ENCODE peak calls at places on chromosomes 7 and 10, in five cellular contexts. S is stomach, J is HCT116, F is NB4, C is GM12892. B is an unnamed sample.
A peak's percentile ranks its signal among the peaks of the same experiment; 100 is the strongest.

GRCh38 chr10:5692476-5693358 is 8.1 kb downstream of the TASOR2 start:
- DNase-seq in S (peak; percentile 63), J (no peak), F (no peak), C (peak; percentile 46), B (peak; percentile 80)

GRCh38 chr7:139730746-139731612 is 46.8 kb downstream of the HIPK2 start:
- DNase-seq in S (peak; percentile 65), J (no peak), F (peak; percentile 76), C (no peak), B (no peak)

GRCh38 chr10:128924918-128925317 is 542.1 kb upstream of the MGMT start:
- DNase-seq in S (no peak), J (no peak), F (no peak), C (no peak), B (no peak)

GRCh38 chr7:137492889-137493288 is 149.4 kb upstream of the PTN start:
- DNase-seq in S (no peak), J (no peak), F (no peak), C (no peak), B (no peak)

GRCh38 chr10:77811831-77812430 is 114.6 kb downstream of the DLG5 start:
- DNase-seq in S (no peak), J (no peak), F (no peak), C (no peak), B (no peak)

GRCh38 chr10:31706464-31706863 is 222.2 kb downstream of the ARHGAP12 start:
- DNase-seq in S (no peak), J (no peak), F (peak; percentile 7), C (no peak), B (no peak)

GRCh38 chr10:114893248-114893647 is 44.7 kb upstream of the TRUB1 start:
- DNase-seq in S (no peak), J (peak; percentile 55), F (peak; percentile 21), C (no peak), B (peak; percentile 18)

GRCh38 chr7:75928600-75928939 is 13.6 kb downstream of the POR start:
- DNase-seq in S (no peak), J (no peak), F (no peak), C (no peak), B (no peak)

GRCh38 chr10:80050752-80051151 is 27.7 kb upstream of the TMEM254 start:
- DNase-seq in S (no peak), J (no peak), F (no peak), C (no peak), B (no peak)

GRCh38 chr10:76388321-76388720 is 956.9 kb downstream of the LRMDA start:
- DNase-seq in S (no peak), J (no peak), F (no peak), C (no peak), B (no peak)

GRCh38 chr7:150322833-150323681 is at the start of the genes ACTR3C and LRRC61:
- DNase-seq in S (peak; percentile 75), J (no peak), F (peak; percentile 57), C (no peak), B (peak; percentile 66)

GRCh38 chr7:130741336-130741995 is 7.5 kb upstream of the KLF14 start:
- DNase-seq in S (no peak), J (no peak), F (peak; percentile 39), C (no peak), B (no peak)

GRCh38 chr10:3036155-3036554 is 31.2 kb upstream of the PFKP start:
- DNase-seq in S (no peak), J (no peak), F (no peak), C (no peak), B (no peak)

GRCh38 chr7:92051655-92052054 is 82.6 kb downstream of the CYP51A1 start:
- DNase-seq in S (no peak), J (no peak), F (no peak), C (no peak), B (no peak)

GRCh38 chr10:5468262-5469106 is 30.9 kb downstream of the CALML5 start:
- DNase-seq in S (no peak), J (no peak), F (no peak), C (no peak), B (no peak)

GRCh38 chr10:132681858-132682755 is 103.8 kb downstream of the NKX6-2 start:
- DNase-seq in S (no peak), J (no peak), F (no peak), C (no peak), B (no peak)

GRCh38 chr7:6221340-6222319 is 50.8 kb downstream of the CYTH3 start:
- DNase-seq in S (no peak), J (no peak), F (peak; percentile 86), C (no peak), B (peak; percentile 60)

GRCh38 chr10:132392811-132393694 is 3.9 kb upstream of the PWWP2B start:
- DNase-seq in S (no peak), J (no peak), F (peak; percentile 61), C (no peak), B (no peak)

GRCh38 chr7:144656960-144657359 is 178.9 kb downstream of the TPK1 start:
- DNase-seq in S (no peak), J (no peak), F (peak; percentile 31), C (no peak), B (no peak)

GRCh38 chr7:12370249-12370648 is 33.4 kb downstream of the VWDE start:
- DNase-seq in S (no peak), J (no peak), F (no peak), C (no peak), B (no peak)

GRCh38 chr10:86294346-86295265 is 72.0 kb downstream of the GRID1 start:
- DNase-seq in S (peak; percentile 14), J (no peak), F (no peak), C (no peak), B (no peak)

GRCh38 chr7:77368974-77369373 is 47.2 kb downstream of the GSAP start:
- DNase-seq in S (no peak), J (peak; percentile 4), F (peak; percentile 57), C (no peak), B (no peak)

GRCh38 chr7:44244282-44244681 is 43.5 kb downstream of the YKT6 start:
- DNase-seq in S (no peak), J (no peak), F (peak; percentile 52), C (peak; percentile 73), B (peak; percentile 44)

GRCh38 chr10:58384095-58384494 is 1.1 kb upstream of the TFAM start:
- DNase-seq in S (no peak), J (no peak), F (peak; percentile 86), C (no peak), B (peak; percentile 36)

GRCh38 chr7:69893915-69894314 is 295.6 kb downstream of the AUTS2 start:
- DNase-seq in S (no peak), J (no peak), F (peak; percentile 55), C (no peak), B (peak; percentile 23)

GRCh38 chr7:40329601-40330153 is 194.9 kb downstream of the SUGCT start:
- DNase-seq in S (no peak), J (peak; percentile 41), F (peak; percentile 69), C (no peak), B (peak; percentile 61)

GRCh38 chr7:14839307-14839706 is 63.2 kb downstream of the DGKB start:
- DNase-seq in S (no peak), J (no peak), F (no peak), C (no peak), B (no peak)

GRCh38 chr10:98209441-98209840 is 58.6 kb downstream of the LOXL4 start:
- DNase-seq in S (no peak), J (no peak), F (no peak), C (no peak), B (no peak)

GRCh38 chr7:104156842-104157277 is 51.0 kb downstream of the ORC5 start:
- DNase-seq in S (no peak), J (peak; percentile 23), F (peak; percentile 49), C (no peak), B (peak; percentile 27)

GRCh38 chr10:92809845-92810244 is 38.5 kb upstream of the EXOC6 start:
- DNase-seq in S (no peak), J (no peak), F (no peak), C (no peak), B (no peak)

GRCh38 chr7:96285579-96285978 is 36.3 kb downstream of the SLC25A13 start:
- DNase-seq in S (no peak), J (no peak), F (peak; percentile 21), C (no peak), B (no peak)

GRCh38 chr10:80472234-80473095 is 18.4 kb downstream of the TSPAN14 start:
- DNase-seq in S (no peak), J (no peak), F (no peak), C (no peak), B (no peak)

DNA sequence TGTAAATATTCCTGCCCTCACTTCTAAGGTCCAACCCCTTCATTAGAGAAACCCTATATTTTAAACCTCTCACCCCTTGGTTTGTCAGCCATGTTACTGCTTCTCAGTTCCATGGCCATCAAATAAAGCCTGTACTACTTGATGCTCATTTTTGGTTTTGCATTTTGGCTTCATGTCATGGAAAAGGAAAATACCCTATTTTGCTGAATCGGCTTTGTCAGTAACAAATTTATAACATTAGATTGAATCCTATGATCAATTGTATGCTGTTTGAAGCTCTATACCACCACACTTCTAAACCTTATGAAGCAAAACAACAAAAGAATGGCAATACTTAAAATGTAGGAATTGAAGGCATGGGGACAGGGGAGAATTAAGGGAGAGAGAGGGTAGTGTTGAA is 333.1 kb downstream of the ETV1 start:
- DNase-seq in S (no peak), J (no peak), F (no peak), C (no peak), B (no peak)
- TF ChIP-seq POLR2A in S (no peak), J (no peak), F (no peak), C (no peak), B (no peak)

DNA sequence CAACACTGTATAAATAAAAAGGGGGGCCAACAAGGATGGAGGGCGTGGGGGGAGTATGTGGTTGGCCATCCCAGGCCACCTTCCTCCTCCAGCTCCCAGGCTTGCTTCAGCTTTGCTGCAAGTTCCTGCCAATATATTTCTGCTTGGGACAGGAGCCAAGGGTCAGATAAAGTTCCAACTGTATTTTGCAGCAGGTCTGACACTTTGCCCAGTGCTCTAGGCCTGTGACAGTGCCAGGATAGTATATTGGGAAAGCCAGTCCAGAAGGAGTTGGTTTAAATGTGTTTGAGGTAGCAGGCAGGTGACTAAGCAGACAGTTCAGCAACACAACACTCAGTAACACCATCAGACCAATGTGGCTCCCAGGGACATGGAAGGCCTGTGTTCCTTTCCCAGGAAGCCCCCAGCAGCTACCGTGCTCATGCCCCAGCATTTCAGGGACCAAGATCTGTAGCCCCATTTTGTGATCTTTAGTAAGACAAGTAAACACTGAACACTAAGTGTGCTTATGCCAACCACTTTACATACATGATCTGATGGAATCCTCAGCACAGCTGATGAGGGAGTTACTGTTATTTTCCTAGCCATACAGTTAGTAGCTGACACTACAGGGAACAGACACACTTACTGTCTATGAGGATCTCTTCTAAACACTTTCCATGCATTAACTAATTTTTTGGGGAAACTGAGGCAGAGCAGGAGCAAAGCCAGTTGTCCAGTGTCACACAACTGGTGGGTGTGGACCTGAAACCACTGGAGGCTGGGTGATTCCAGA is 38.9 kb downstream of the DNAJB12 start:
- DNase-seq in S (peak; percentile 89), J (no peak), F (peak; percentile 49), C (no peak), B (peak; percentile 43)
- TF ChIP-seq POLR2A in S (no peak), J (peak; percentile 31), F (no peak), C (no peak), B (no peak)

GRCh38 chr7:16421333-16422099 is at the start of gene CRPPA:
- DNase-seq in S (no peak), J (no peak), F (peak; percentile 77), C (no peak), B (peak; percentile 82)
- TF ChIP-seq POLR2A in S (no peak), J (no peak), F (no peak), C (no peak), B (no peak)

DNA sequence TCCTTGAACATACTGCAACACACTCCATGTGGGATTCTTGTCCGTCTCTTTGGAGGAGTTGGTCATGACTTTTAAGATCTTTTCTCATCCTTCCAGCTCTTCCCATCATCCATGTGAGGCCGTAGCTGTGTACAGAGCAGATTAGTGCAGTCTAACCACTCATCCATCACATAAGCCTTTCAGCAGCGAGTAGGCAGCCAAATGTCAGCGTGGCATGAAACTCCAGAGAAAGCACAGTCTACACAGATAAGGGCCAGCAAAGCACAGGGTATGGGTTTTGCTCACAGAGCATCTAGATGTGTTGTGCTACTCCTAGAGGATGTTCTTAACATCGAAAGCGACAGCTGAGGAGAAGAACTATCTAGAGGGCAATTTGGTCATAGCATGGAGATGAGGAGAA is 28.1 kb upstream of the NPVF start:
- DNase-seq in S (no peak), J (no peak), F (no peak), C (no peak), B (no peak)
- TF ChIP-seq POLR2A in S (no peak), J (no peak), F (no peak), C (no peak), B (no peak)

B was measured in erythroblast.